ENCODE peak calls at places on chromosomes 6 and 20, in five cellular contexts. One of them, this sample, is unnamed.

GRCh38 chr6:33092385-33092784 is 16.6 kb downstream of the HLA-DPB1 start:
- DNase-seq in SK-N-SH: no peak
- DNase-seq in stomach: no peak
- DNase-seq in transverse colon: no peak
- DNase-seq in esophagus muscularis mucosa: peak; percentile 79
- DNase-seq in this sample: no peak

GRCh38 chr6:163173741-163174140 is 240.8 kb upstream of the QKI start:
- DNase-seq in SK-N-SH: no peak
- DNase-seq in stomach: no peak
- DNase-seq in transverse colon: no peak
- DNase-seq in esophagus muscularis mucosa: no peak
- DNase-seq in this sample: no peak

GRCh38 chr6:155524249-155524651 is 68.6 kb upstream of the NOX3 start:
- DNase-seq in SK-N-SH: no peak
- DNase-seq in stomach: no peak
- DNase-seq in transverse colon: no peak
- DNase-seq in esophagus muscularis mucosa: no peak
- DNase-seq in this sample: no peak

GRCh38 chr6:71403422-71404134 is 115.0 kb downstream of the OGFRL1 start:
- DNase-seq in SK-N-SH: no peak
- DNase-seq in stomach: no peak
- DNase-seq in transverse colon: no peak
- DNase-seq in esophagus muscularis mucosa: no peak
- DNase-seq in this sample: no peak

GRCh38 chr6:131456565-131456964 is 116.5 kb upstream of the ARG1 start:
- DNase-seq in SK-N-SH: no peak
- DNase-seq in stomach: no peak
- DNase-seq in transverse colon: no peak
- DNase-seq in esophagus muscularis mucosa: no peak
- DNase-seq in this sample: no peak

GRCh38 chr6:123829302-123829953 is 25.8 kb downstream of the NKAIN2 start:
- DNase-seq in SK-N-SH: no peak
- DNase-seq in stomach: no peak
- DNase-seq in transverse colon: no peak
- DNase-seq in esophagus muscularis mucosa: no peak
- DNase-seq in this sample: no peak

GRCh38 chr6:38443341-38443740 is 196.4 kb downstream of the BTBD9 start:
- DNase-seq in SK-N-SH: no peak
- DNase-seq in stomach: no peak
- DNase-seq in transverse colon: no peak
- DNase-seq in esophagus muscularis mucosa: no peak
- DNase-seq in this sample: no peak

GRCh38 chr20:62062661-62063600 is 2.8 kb downstream of the TAF4 start:
- DNase-seq in SK-N-SH: no peak
- DNase-seq in stomach: no peak
- DNase-seq in transverse colon: no peak
- DNase-seq in esophagus muscularis mucosa: no peak
- DNase-seq in this sample: no peak

GRCh38 chr6:141313986-141314385 is 818.7 kb upstream of the GJE1 start:
- DNase-seq in SK-N-SH: no peak
- DNase-seq in stomach: no peak
- DNase-seq in transverse colon: no peak
- DNase-seq in esophagus muscularis mucosa: no peak
- DNase-seq in this sample: no peak

GRCh38 chr6:163585932-163586437 is 171.5 kb downstream of the QKI start:
- DNase-seq in SK-N-SH: no peak
- DNase-seq in stomach: no peak
- DNase-seq in transverse colon: no peak
- DNase-seq in esophagus muscularis mucosa: no peak
- DNase-seq in this sample: no peak

GRCh38 chr6:136525586-136526195 is 24.5 kb downstream of the MAP7 start:
- DNase-seq in SK-N-SH: no peak
- DNase-seq in stomach: no peak
- DNase-seq in transverse colon: no peak
- DNase-seq in esophagus muscularis mucosa: no peak
- DNase-seq in this sample: no peak

GRCh38 chr6:3929281-3929798 is 80.2 kb downstream of the FAM50B start:
- DNase-seq in SK-N-SH: no peak
- DNase-seq in stomach: no peak
- DNase-seq in transverse colon: no peak
- DNase-seq in esophagus muscularis mucosa: peak; percentile 92
- DNase-seq in this sample: no peak

GRCh38 chr20:64228086-64228485 is 27.5 kb upstream of the PCMTD2 start:
- DNase-seq in SK-N-SH: no peak
- DNase-seq in stomach: no peak
- DNase-seq in transverse colon: no peak
- DNase-seq in esophagus muscularis mucosa: no peak
- DNase-seq in this sample: no peak

GRCh38 chr6:31058128-31058894 is 48.0 kb downstream of the MUC22 start:
- DNase-seq in SK-N-SH: peak; percentile 42
- DNase-seq in stomach: no peak
- DNase-seq in transverse colon: no peak
- DNase-seq in esophagus muscularis mucosa: no peak
- DNase-seq in this sample: no peak

GRCh38 chr6:125623085-125623484 is 126.3 kb upstream of the HEY2 start:
- DNase-seq in SK-N-SH: no peak
- DNase-seq in stomach: no peak
- DNase-seq in transverse colon: no peak
- DNase-seq in esophagus muscularis mucosa: no peak
- DNase-seq in this sample: no peak

GRCh38 chr6:12099623-12100022 is 87.5 kb downstream of the HIVEP1 start:
- DNase-seq in SK-N-SH: no peak
- DNase-seq in stomach: no peak
- DNase-seq in transverse colon: no peak
- DNase-seq in esophagus muscularis mucosa: no peak
- DNase-seq in this sample: no peak

GRCh38 chr6:105069821-105070445 is 109.9 kb downstream of the POPDC3 start:
- DNase-seq in SK-N-SH: no peak
- DNase-seq in stomach: no peak
- DNase-seq in transverse colon: no peak
- DNase-seq in esophagus muscularis mucosa: no peak
- DNase-seq in this sample: no peak

GRCh38 chr20:48626226-48626937 is 201.4 kb downstream of the PREX1 start:
- DNase-seq in SK-N-SH: no peak
- DNase-seq in stomach: no peak
- DNase-seq in transverse colon: no peak
- DNase-seq in esophagus muscularis mucosa: no peak
- DNase-seq in this sample: no peak

GRCh38 chr6:28943223-28943556 is 19.4 kb upstream of the TRIM27 start:
- DNase-seq in SK-N-SH: no peak
- DNase-seq in stomach: no peak
- DNase-seq in transverse colon: no peak
- DNase-seq in esophagus muscularis mucosa: no peak
- DNase-seq in this sample: no peak

GRCh38 chr20:59181936-59182335 is 18.3 kb downstream of the ZNF831 start:
- DNase-seq in SK-N-SH: no peak
- DNase-seq in stomach: no peak
- DNase-seq in transverse colon: no peak
- DNase-seq in esophagus muscularis mucosa: peak; percentile 80
- DNase-seq in this sample: no peak

GRCh38 chr20:62951896-62952372 is 575 bp upstream of the SLC17A9 start:
- DNase-seq in SK-N-SH: no peak
- DNase-seq in stomach: no peak
- DNase-seq in transverse colon: no peak
- DNase-seq in esophagus muscularis mucosa: no peak
- DNase-seq in this sample: no peak

GRCh38 chr6:135728589-135728988 is 122.9 kb upstream of the PDE7B start:
- DNase-seq in SK-N-SH: no peak
- DNase-seq in stomach: no peak
- DNase-seq in transverse colon: no peak
- DNase-seq in esophagus muscularis mucosa: no peak
- DNase-seq in this sample: peak; percentile 6

GRCh38 chr20:9186396-9186795 is 117.5 kb downstream of the PLCB4 start:
- DNase-seq in SK-N-SH: no peak
- DNase-seq in stomach: no peak
- DNase-seq in transverse colon: no peak
- DNase-seq in esophagus muscularis mucosa: no peak
- DNase-seq in this sample: no peak

GRCh38 chr6:121319112-121319553 is 15.1 kb downstream of the TBC1D32 start:
- DNase-seq in SK-N-SH: no peak
- DNase-seq in stomach: no peak
- DNase-seq in transverse colon: no peak
- DNase-seq in esophagus muscularis mucosa: no peak
- DNase-seq in this sample: no peak

GRCh38 chr6:157821342-157822033 is 1.6 kb upstream of the SNX9 start:
- DNase-seq in SK-N-SH: no peak
- DNase-seq in stomach: no peak
- DNase-seq in transverse colon: no peak
- DNase-seq in esophagus muscularis mucosa: no peak
- DNase-seq in this sample: no peak

GRCh38 chr20:57985278-57985677 is 243.2 kb downstream of the ANKRD60 start:
- DNase-seq in SK-N-SH: no peak
- DNase-seq in stomach: no peak
- DNase-seq in transverse colon: no peak
- DNase-seq in esophagus muscularis mucosa: no peak
- DNase-seq in this sample: no peak

GRCh38 chr6:150717419-150717818 is 117.7 kb downstream of the PLEKHG1 start:
- DNase-seq in SK-N-SH: no peak
- DNase-seq in stomach: peak; percentile 66
- DNase-seq in transverse colon: peak; percentile 47
- DNase-seq in esophagus muscularis mucosa: no peak
- DNase-seq in this sample: no peak

GRCh38 chr6:115272311-115272710 is 788.4 kb downstream of the FRK start:
- DNase-seq in SK-N-SH: no peak
- DNase-seq in stomach: no peak
- DNase-seq in transverse colon: no peak
- DNase-seq in esophagus muscularis mucosa: no peak
- DNase-seq in this sample: no peak

GRCh38 chr20:38109025-38109541 is 56.0 kb downstream of the TGM2 start:
- DNase-seq in SK-N-SH: peak; percentile 58
- DNase-seq in stomach: no peak
- DNase-seq in transverse colon: peak; percentile 53
- DNase-seq in esophagus muscularis mucosa: peak; percentile 92
- DNase-seq in this sample: peak; percentile 47

GRCh38 chr20:43948455-43948854 is 33.8 kb downstream of the TOX2 start:
- DNase-seq in SK-N-SH: peak; percentile 57
- DNase-seq in stomach: no peak
- DNase-seq in transverse colon: no peak
- DNase-seq in esophagus muscularis mucosa: no peak
- DNase-seq in this sample: no peak

GRCh38 chr6:75275067-75275466 is 9.5 kb downstream of the TMEM30A start:
- DNase-seq in SK-N-SH: no peak
- DNase-seq in stomach: no peak
- DNase-seq in transverse colon: no peak
- DNase-seq in esophagus muscularis mucosa: no peak
- DNase-seq in this sample: no peak

GRCh38 chr6:15327271-15327670 is 81.4 kb downstream of the JARID2 start:
- DNase-seq in SK-N-SH: peak; percentile 40
- DNase-seq in stomach: peak; percentile 44
- DNase-seq in transverse colon: peak; percentile 50
- DNase-seq in esophagus muscularis mucosa: no peak
- DNase-seq in this sample: no peak
- TF ChIP-seq POLR2AphosphoS5 in SK-N-SH: no peak
- TF ChIP-seq POLR2AphosphoS5 in stomach: no peak
- TF ChIP-seq POLR2AphosphoS5 in transverse colon: no peak
- TF ChIP-seq POLR2AphosphoS5 in esophagus muscularis mucosa: no peak
- TF ChIP-seq POLR2AphosphoS5 in this sample: no peak

GRCh38 chr6:139030211-139030530 is 1.6 kb downstream of the ABRACL start:
- DNase-seq in SK-N-SH: no peak
- DNase-seq in stomach: no peak
- DNase-seq in transverse colon: no peak
- DNase-seq in esophagus muscularis mucosa: no peak
- DNase-seq in this sample: no peak

GRCh38 chr6:139029470-139030210 is 1.1 kb downstream of the ABRACL start:
- DNase-seq in SK-N-SH: no peak
- DNase-seq in stomach: peak; percentile 69
- DNase-seq in transverse colon: peak; percentile 76
- DNase-seq in esophagus muscularis mucosa: no peak
- DNase-seq in this sample: peak; percentile 38

GRCh38 chr6:139027620-139028182 is 844 bp upstream of the ABRACL start:
- DNase-seq in SK-N-SH: no peak
- DNase-seq in stomach: peak; percentile 41
- DNase-seq in transverse colon: peak; percentile 44
- DNase-seq in esophagus muscularis mucosa: no peak
- DNase-seq in this sample: no peak

GRCh38 chr6:139028658-139029469 is at the start of gene ABRACL:
- DNase-seq in SK-N-SH: peak; percentile 85
- DNase-seq in stomach: peak; percentile 72
- DNase-seq in transverse colon: peak; percentile 81
- DNase-seq in esophagus muscularis mucosa: no peak
- DNase-seq in this sample: peak; percentile 69

GRCh38 chr6:139028242-139028657 is 295 bp upstream of the ABRACL start:
- DNase-seq in SK-N-SH: no peak
- DNase-seq in stomach: no peak
- DNase-seq in transverse colon: no peak
- DNase-seq in esophagus muscularis mucosa: no peak
- DNase-seq in this sample: no peak
- TF ChIP-seq POLR2AphosphoS5 in SK-N-SH: no peak
- TF ChIP-seq POLR2AphosphoS5 in stomach: no peak
- TF ChIP-seq POLR2AphosphoS5 in transverse colon: no peak
- TF ChIP-seq POLR2AphosphoS5 in esophagus muscularis mucosa: no peak
- TF ChIP-seq POLR2AphosphoS5 in this sample: no peak

GRCh38 chr20:35395728-35396127 is 16.0 kb downstream of the UQCC1 start:
- DNase-seq in SK-N-SH: peak; percentile 19
- DNase-seq in stomach: no peak
- DNase-seq in transverse colon: no peak
- DNase-seq in esophagus muscularis mucosa: no peak
- DNase-seq in this sample: no peak
- TF ChIP-seq POLR2AphosphoS5 in SK-N-SH: no peak
- TF ChIP-seq POLR2AphosphoS5 in stomach: no peak
- TF ChIP-seq POLR2AphosphoS5 in transverse colon: no peak
- TF ChIP-seq POLR2AphosphoS5 in esophagus muscularis mucosa: no peak
- TF ChIP-seq POLR2AphosphoS5 in this sample: no peak

DNA sequence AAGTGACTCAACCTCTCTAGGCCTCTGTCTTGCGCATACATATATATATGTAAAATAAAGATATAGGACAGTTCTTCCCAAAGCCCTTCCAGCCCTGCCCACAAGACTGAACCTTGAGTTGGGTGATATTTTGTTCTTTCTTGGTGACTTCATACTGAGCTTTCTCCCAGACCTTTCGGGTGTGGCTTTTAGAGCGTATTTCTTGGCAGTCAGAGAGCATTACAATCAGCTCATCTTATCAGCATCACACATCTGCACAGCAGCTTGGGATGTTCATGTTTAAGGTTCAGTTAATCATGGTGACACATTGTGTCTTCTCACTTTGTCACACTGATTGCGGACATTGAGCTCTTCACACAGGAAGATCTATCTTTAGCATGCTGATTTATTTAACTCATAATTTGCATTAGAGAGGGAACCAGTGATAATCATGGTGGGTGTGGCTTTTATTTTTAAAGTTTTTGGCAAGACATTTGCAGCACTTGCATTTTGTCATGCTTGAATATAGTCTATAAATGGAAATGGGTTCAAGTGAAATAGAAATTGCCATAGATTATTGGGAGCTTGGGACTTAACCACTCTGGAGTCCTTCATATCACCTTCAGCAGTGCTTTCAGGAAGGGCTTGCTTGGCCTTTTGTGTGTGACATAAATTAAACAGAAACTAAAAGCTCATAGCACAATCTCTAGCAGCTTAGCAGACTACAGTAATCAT is 8.3 kb downstream of the KIF3B start:
- DNase-seq in SK-N-SH: no peak
- DNase-seq in stomach: no peak
- DNase-seq in transverse colon: peak; percentile 40
- DNase-seq in esophagus muscularis mucosa: no peak
- DNase-seq in this sample: no peak
- TF ChIP-seq POLR2AphosphoS5 in SK-N-SH: no peak
- TF ChIP-seq POLR2AphosphoS5 in stomach: no peak
- TF ChIP-seq POLR2AphosphoS5 in transverse colon: peak; percentile 40
- TF ChIP-seq POLR2AphosphoS5 in esophagus muscularis mucosa: peak; percentile 14
- TF ChIP-seq POLR2AphosphoS5 in this sample: no peak

GRCh38 chr6:159595173-159595572 is 97.9 kb downstream of the SOD2 start:
- DNase-seq in SK-N-SH: no peak
- DNase-seq in stomach: no peak
- DNase-seq in transverse colon: no peak
- DNase-seq in esophagus muscularis mucosa: no peak
- DNase-seq in this sample: no peak
- TF ChIP-seq POLR2AphosphoS5 in SK-N-SH: no peak
- TF ChIP-seq POLR2AphosphoS5 in stomach: no peak
- TF ChIP-seq POLR2AphosphoS5 in transverse colon: no peak
- TF ChIP-seq POLR2AphosphoS5 in esophagus muscularis mucosa: no peak
- TF ChIP-seq POLR2AphosphoS5 in this sample: no peak